ENCODE peak calls at places on chromosomes 5 and 9, in five cellular contexts. D is A673, K is Caco-2, R is SK-N-SH, F is fibroblast of mammary gland. Y is an unnamed sample.

GRCh38 chr5:157479166-157479565 is 19.2 kb downstream of the NIPAL4 start:
- DNase-seq in R (no peak), D (no peak), F (no peak), K (no peak), Y (no peak)

GRCh38 chr5:107467137-107467932 is 203.4 kb downstream of the EFNA5 start:
- DNase-seq in K (no peak), D (no peak), F (no peak), R (no peak), Y (no peak)

GRCh38 chr5:114070093-114070722 is 291.7 kb upstream of the KCNN2 start:
- DNase-seq in R (no peak), D (no peak), K (no peak), F (no peak), Y (no peak)

GRCh38 chr9:69324549-69325401 is at the start of gene ENTREP1:
- DNase-seq in K (no peak), F (peak), R (peak), D (no peak), Y (peak)

GRCh38 chr5:124824637-124825158 is 78.3 kb upstream of the ZNF608 start:
- DNase-seq in F (peak), K (no peak), R (peak), D (no peak), Y (peak)

GRCh38 chr5:175390352-175391083 is 53.5 kb downstream of the DRD1 start:
- DNase-seq in F (no peak), D (no peak), K (no peak), R (no peak), Y (no peak)

GRCh38 chr9:6973762-6974161 is 216.0 kb downstream of the KDM4C start:
- DNase-seq in D (no peak), K (no peak), R (no peak), F (peak), Y (no peak)

GRCh38 chr9:37926737-37927590 is 23.0 kb upstream of the SLC25A51 start:
- DNase-seq in K (no peak), D (peak), R (no peak), F (peak), Y (no peak)

GRCh38 chr9:23945897-23946296 is 119.9 kb upstream of the ELAVL2 start:
- DNase-seq in F (no peak), R (no peak), D (no peak), K (no peak), Y (no peak)

GRCh38 chr5:25128606-25129005 is 483.8 kb upstream of the CDH10 start:
- DNase-seq in K (no peak), F (no peak), D (no peak), R (no peak), Y (no peak)

GRCh38 chr5:78731884-78732283 is 83.3 kb upstream of the LHFPL2 start:
- DNase-seq in K (no peak), F (peak), R (no peak), D (no peak), Y (no peak)

GRCh38 chr9:17005085-17005484 is 129.8 kb upstream of the CNTLN start:
- DNase-seq in K (peak), F (peak), D (peak), R (no peak), Y (no peak)

GRCh38 chr9:91035825-91036208 is 234.2 kb downstream of the SYK start:
- DNase-seq in R (no peak), D (no peak), F (no peak), K (no peak), Y (no peak)

GRCh38 chr5:82165740-82166530 is 112.2 kb downstream of the RPS23 start:
- DNase-seq in K (peak), D (peak), F (peak), R (peak), Y (peak)

GRCh38 chr9:95143591-95144561 is 173.6 kb downstream of the FANCC start:
- DNase-seq in F (peak), D (no peak), K (no peak), R (no peak), Y (no peak)

GRCh38 chr5:108375768-108376167 is 6.1 kb downstream of the FBXL17 start:
- DNase-seq in R (no peak), K (no peak), D (no peak), F (no peak), Y (no peak)

GRCh38 chr5:109852371-109853160 is 162.8 kb downstream of the MAN2A1 start:
- DNase-seq in F (peak), D (no peak), K (no peak), R (no peak), Y (no peak)

GRCh38 chr5:144697847-144698262 is 527.2 kb downstream of the KCTD16 start:
- DNase-seq in K (no peak), F (peak), R (no peak), D (no peak), Y (peak)

GRCh38 chr5:107074991-107075390 is 595.7 kb downstream of the EFNA5 start:
- DNase-seq in D (no peak), R (no peak), F (no peak), K (no peak), Y (peak)

GRCh38 chr9:36165766-36166149 is 3.4 kb upstream of the CCIN start:
- DNase-seq in R (no peak), K (no peak), F (peak), D (no peak), Y (no peak)

GRCh38 chr5:147558826-147559225 is 49.0 kb upstream of the DPYSL3 start:
- DNase-seq in R (peak), F (peak), K (peak), D (peak), Y (no peak)

GRCh38 chr5:133963493-133964128 is 4.8 kb downstream of the C5orf15 start:
- DNase-seq in F (no peak), R (no peak), K (no peak), D (no peak), Y (no peak)

GRCh38 chr9:28624771-28625170 is 1051.5 kb upstream of the C9orf72 start:
- DNase-seq in D (no peak), F (no peak), K (no peak), R (no peak), Y (no peak)

DNA sequence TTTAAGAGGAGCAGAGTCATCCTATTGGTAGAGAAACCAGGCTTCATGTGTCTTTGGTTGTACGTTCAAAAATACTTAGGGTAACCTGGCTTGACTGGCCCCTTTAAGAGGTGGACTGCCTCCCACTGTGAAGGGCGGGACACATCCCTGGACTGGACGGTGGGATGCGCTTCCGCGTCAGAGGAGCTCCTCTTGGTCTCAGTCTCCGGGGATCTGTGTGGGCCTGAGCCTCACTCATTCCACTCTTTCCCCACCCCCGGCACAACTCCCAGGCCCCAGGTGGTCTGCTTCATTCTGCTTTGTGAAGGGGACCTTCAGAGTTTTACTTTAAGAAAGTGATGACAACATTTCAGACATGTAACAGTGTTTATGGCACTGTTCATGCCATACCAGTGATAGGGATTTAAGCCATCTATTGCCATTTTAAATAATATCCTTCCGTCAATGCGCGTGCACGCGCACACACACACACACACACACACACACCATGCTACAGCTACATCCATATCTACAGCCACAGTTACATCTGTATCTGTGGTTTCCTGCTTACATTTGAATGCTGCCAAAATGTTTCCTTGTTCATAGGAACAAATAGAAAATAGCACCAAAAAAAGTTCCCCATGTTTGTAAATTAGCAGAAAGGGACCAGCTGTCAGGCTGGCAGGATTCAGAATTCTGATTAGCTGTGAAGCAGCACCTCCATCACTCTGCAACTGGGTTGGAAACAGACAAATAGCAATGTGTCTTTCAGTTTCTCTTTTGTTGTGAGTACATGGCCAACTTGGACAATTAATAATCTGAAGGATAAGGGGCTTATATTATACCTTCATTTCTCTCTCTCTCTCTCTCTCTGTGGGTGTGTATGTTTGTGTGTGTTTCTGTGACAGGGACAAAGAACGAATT is 601.4 kb downstream of the IRX1 start:
- DNase-seq in D (no peak), R (no peak), F (no peak), K (no peak), Y (no peak)
- H3K4me3 ChIP-seq in D (no peak), R (no peak), F (no peak), K (no peak), Y (no peak)

GRCh38 chr9:89097219-89097618 is 81.4 kb downstream of the SHC3 start:
- DNase-seq in K (no peak), R (no peak), F (no peak), D (peak), Y (no peak)

GRCh38 chr9:89093201-89093600 is 85.4 kb downstream of the SHC3 start:
- DNase-seq in K (no peak), D (no peak), F (no peak), R (no peak), Y (no peak)

GRCh38 chr9:89095755-89096154 is 82.9 kb downstream of the SHC3 start:
- DNase-seq in F (peak), R (no peak), D (no peak), K (no peak), Y (no peak)

DNA sequence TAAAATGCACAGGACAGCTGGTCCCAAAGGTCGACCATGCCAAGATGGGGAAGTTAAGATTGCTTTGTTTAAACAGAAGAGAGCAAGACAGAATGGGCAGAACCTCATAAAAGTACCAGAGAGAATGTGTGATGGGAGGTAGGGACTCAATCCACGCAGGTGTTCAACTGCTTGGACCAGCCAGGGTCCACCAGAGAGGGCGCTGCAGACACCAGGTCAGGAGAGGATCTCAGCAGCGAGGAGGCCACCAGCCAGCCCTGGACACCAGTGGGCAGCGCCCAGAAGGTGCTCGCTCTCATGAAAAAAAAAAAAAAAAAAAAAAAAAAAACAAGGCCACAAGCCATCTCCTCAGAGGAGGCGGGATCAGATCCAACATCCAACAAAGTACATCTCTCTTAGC is 81.8 kb downstream of the SHC3 start:
- DNase-seq in F (no peak), D (no peak), R (no peak), K (no peak), Y (no peak)
- TF ChIP-seq CTCF in F (no peak), D (peak), R (peak), K (no peak), Y (peak)

GRCh38 chr5:76085286-76085579 is 2.0 kb downstream of the SV2C start:
- DNase-seq in R (no peak), F (no peak), D (no peak), K (no peak), Y (no peak)
- H3K4me3 ChIP-seq in R (peak), F (no peak), D (peak), K (no peak), Y (no peak)

GRCh38 chr9:98364042-98364441 is 108.6 kb upstream of the TBC1D2 start:
- DNase-seq in F (no peak), R (no peak), K (no peak), D (no peak), Y (peak)

GRCh38 chr9:98365724-98366123 is 110.3 kb upstream of the TBC1D2 start:
- DNase-seq in D (no peak), K (no peak), F (no peak), R (no peak), Y (no peak)

GRCh38 chr9:98367371-98367900 is 112.0 kb upstream of the TBC1D2 start:
- DNase-seq in R (no peak), F (peak), K (no peak), D (no peak), Y (no peak)

GRCh38 chr9:98362624-98363023 is 107.2 kb upstream of the TBC1D2 start:
- DNase-seq in R (no peak), F (no peak), K (no peak), D (no peak), Y (no peak)

GRCh38 chr9:98365227-98365669 is 109.8 kb upstream of the TBC1D2 start:
- DNase-seq in F (peak), K (no peak), R (no peak), D (peak), Y (no peak)
- TF ChIP-seq CTCF in F (peak), K (peak), R (peak), D (peak), Y (peak)

GRCh38 chr9:116468369-116468768 is 218.7 kb upstream of the TRIM32 start:
- DNase-seq in R (no peak), F (no peak), D (peak), K (no peak), Y (no peak)

GRCh38 chr9:116465591-116466288 is 221.4 kb upstream of the TRIM32 start:
- DNase-seq in R (no peak), D (no peak), K (no peak), F (no peak), Y (no peak)

GRCh38 chr9:116469128-116469527 is 218.0 kb upstream of the TRIM32 start:
- DNase-seq in D (no peak), F (no peak), R (no peak), K (no peak), Y (no peak)

GRCh38 chr9:116466289-116467012 is 220.7 kb upstream of the TRIM32 start:
- DNase-seq in R (no peak), K (no peak), D (no peak), F (no peak), Y (no peak)

DNA sequence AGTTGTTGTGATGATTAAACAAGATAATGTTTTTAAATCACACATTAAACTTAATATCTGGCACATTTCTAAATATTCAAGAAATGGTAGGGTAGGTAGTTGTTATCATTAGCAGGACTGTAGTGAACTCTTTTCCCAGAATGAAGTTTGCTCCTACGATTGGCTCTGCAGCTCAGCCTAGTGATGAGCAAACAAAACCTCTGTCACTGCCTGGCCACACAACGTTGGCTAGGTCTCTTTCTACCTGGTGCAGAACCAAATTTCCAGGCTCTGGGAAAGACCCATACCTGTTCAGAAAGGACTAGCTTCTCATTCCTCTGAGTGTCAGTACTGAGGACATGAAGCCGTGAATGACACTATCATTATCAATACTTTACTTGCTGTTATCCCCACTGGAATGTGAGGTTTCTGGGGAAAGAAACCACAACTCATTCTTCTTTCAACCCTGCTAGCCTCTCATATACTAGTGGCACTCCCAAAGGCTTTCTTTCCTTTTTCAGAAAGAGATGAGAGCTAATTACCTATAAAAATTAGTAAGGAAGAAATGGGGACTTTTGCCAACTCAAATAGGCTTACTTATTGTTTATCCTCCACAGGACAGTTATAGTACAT is 219.3 kb upstream of the TRIM32 start:
- DNase-seq in F (no peak), K (no peak), R (no peak), D (no peak), Y (no peak)
- H3K4me3 ChIP-seq in F (no peak), K (no peak), R (no peak), D (no peak), Y (no peak)